ENCODE peak calls at places on chromosome 22, in five cellular contexts. C is mesendoderm, L is H9, W is IMR-90, G is neuronal stem cell. N is an unnamed sample.
A peak's percentile ranks its signal among the peaks of the same experiment; 100 is the strongest.

GRCh38 chr22:30863161-30863833 is 105.3 kb downstream of the MORC2 start:
- DNase-seq in L (peak; percentile 52), W (peak; percentile 21), G (no peak), C (peak; percentile 65), N (peak; percentile 52)

GRCh38 chr22:24805790-24806662 is at the start of gene SGSM1:
- DNase-seq in G (peak; percentile 82), W (peak; percentile 27), C (peak; percentile 93), L (peak; percentile 89), N (peak; percentile 91)

GRCh38 chr22:41382098-41382578 is 396 bp downstream of the TEF start:
- DNase-seq in G (no peak), C (no peak), L (no peak), W (no peak), N (no peak)

GRCh38 chr22:44132724-44133123 is 48.0 kb upstream of the PARVG start:
- DNase-seq in C (peak; percentile 49), G (no peak), W (no peak), L (peak; percentile 63), N (no peak)

GRCh38 chr22:19977296-19978243 is 36.0 kb upstream of the TXNRD2 start:
- DNase-seq in L (no peak), W (no peak), C (no peak), G (no peak), N (no peak)

GRCh38 chr22:37491559-37492427 is 5.6 kb upstream of the MFNG start:
- DNase-seq in C (no peak), L (no peak), W (no peak), G (no peak), N (no peak)

GRCh38 chr22:22404598-22405284 is 103.8 kb downstream of the ZNF280B start:
- DNase-seq in G (no peak), L (peak; percentile 15), W (no peak), C (no peak), N (no peak)

GRCh38 chr22:20533095-20533878 is 25.9 kb downstream of the MED15 start:
- DNase-seq in G (no peak), W (no peak), L (no peak), C (no peak), N (no peak)

GRCh38 chr22:48257690-48258065 is 1495.2 kb downstream of the TBC1D22A start:
- DNase-seq in L (no peak), C (peak; percentile 11), W (no peak), G (no peak), N (no peak)

GRCh38 chr22:30605449-30606110 is 1.4 kb upstream of the TCN2 start:
- DNase-seq in W (peak; percentile 25), G (no peak), C (peak; percentile 54), L (peak; percentile 60), N (peak; percentile 63)

GRCh38 chr22:20157416-20158183 is 6.7 kb upstream of the CCDC188 start:
- DNase-seq in W (no peak), L (no peak), C (no peak), G (no peak), N (no peak)

GRCh38 chr22:36153756-36154155 is 6.8 kb downstream of the APOL3 start:
- DNase-seq in W (no peak), L (no peak), G (no peak), C (no peak), N (no peak)

GRCh38 chr22:22508274-22509176 is at the start of gene ZNF280B:
- DNase-seq in G (peak; percentile 76), W (peak; percentile 79), C (peak; percentile 90), L (peak; percentile 90), N (peak; percentile 92)

GRCh38 chr22:32103648-32104326 is 55.3 kb downstream of the C22orf42 start:
- DNase-seq in L (no peak), G (no peak), W (peak; percentile 3), C (no peak), N (no peak)

GRCh38 chr22:47066616-47066905 is 304.1 kb downstream of the TBC1D22A start:
- DNase-seq in G (no peak), C (no peak), L (peak; percentile 13), W (no peak), N (no peak)

GRCh38 chr22:47914481-47915097 is 1152.1 kb downstream of the TBC1D22A start:
- DNase-seq in L (no peak), W (no peak), G (no peak), C (no peak), N (no peak)

GRCh38 chr22:44127353-44127752 is 53.4 kb upstream of the PARVG start:
- DNase-seq in G (no peak), W (no peak), L (no peak), C (no peak), N (no peak)

GRCh38 chr22:24843048-24843447 is 37.0 kb downstream of the SGSM1 start:
- DNase-seq in W (no peak), C (no peak), G (no peak), L (no peak), N (no peak)

GRCh38 chr22:24434472-24435322 is 7.3 kb downstream of the ADORA2A start:
- DNase-seq in C (no peak), L (no peak), G (no peak), W (no peak), N (no peak)

GRCh38 chr22:19367763-19368367 is 63.7 kb downstream of the HIRA start:
- DNase-seq in C (no peak), G (no peak), W (no peak), L (no peak), N (no peak)

GRCh38 chr22:19766506-19767426 is 6.2 kb downstream of the TBX1 start:
- DNase-seq in W (no peak), G (no peak), C (peak; percentile 71), L (peak; percentile 68), N (peak; percentile 87)

GRCh38 chr22:37089451-37089850 is 20.1 kb downstream of the TMPRSS6 start:
- DNase-seq in L (no peak), G (no peak), W (peak; percentile 5), C (no peak), N (no peak)

GRCh38 chr22:38031491-38031890 is 25.7 kb upstream of the PICK1 start:
- DNase-seq in W (no peak), G (no peak), L (no peak), C (no peak), N (no peak)

GRCh38 chr22:47333625-47334024 is 571.2 kb downstream of the TBC1D22A start:
- DNase-seq in L (no peak), W (peak; percentile 71), G (no peak), C (no peak), N (no peak)

DNA sequence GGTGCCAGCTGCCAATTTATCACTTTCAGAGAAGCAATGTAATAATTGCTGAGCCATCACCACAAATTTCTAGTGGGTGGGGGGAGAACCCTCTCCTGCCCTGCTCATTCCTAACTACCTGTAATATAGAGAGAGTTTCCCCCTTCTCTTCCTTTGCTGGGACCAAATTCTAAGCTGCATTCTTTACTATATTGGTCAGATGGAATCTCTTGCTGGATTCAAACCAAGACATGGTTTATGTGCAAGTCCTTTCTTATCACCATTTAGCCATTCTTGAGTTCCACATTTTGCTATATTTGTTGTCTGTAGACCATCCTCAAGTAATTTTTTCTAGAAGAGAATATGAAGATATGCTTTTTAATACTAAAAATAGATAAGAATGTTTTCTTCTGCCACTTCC is 452.1 kb downstream of the MN1 start:
- DNase-seq in L (no peak), C (no peak), G (no peak), W (peak; percentile 47), N (no peak)
- H2AK5ac ChIP-seq in L (no peak overlapping the region), C (no peak overlapping the region), G (no peak overlapping the region), W (no peak overlapping the region), N (no peak overlapping the region)

DNA sequence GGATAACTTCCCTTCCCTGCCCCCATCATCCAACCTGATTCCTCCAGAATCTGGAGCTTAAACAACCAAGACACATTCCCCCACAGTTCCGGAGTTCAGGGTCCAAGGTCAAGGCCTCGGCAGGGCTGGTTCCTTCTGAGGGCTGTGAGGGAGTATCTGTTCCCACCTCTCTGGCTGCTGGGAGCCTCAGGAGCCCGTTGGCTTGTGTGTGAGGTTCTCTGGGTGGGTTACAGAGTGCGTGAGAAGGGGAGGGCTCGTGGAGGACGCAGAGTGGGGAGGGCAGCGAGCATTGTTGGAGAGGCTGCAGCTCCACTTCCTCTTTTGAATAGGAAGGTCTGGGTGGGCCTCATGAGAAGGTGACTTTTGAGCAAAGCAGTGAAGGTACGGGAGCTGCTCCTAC is 8.5 kb downstream of the SERHL2 start:
- DNase-seq in L (no peak), W (no peak), G (no peak), C (peak; percentile 36), N (no peak)
- H3K4me2 ChIP-seq in L (no peak overlapping the region), W (no peak overlapping the region), G (no peak overlapping the region), C (no peak overlapping the region), N (no peak overlapping the region)

DNA sequence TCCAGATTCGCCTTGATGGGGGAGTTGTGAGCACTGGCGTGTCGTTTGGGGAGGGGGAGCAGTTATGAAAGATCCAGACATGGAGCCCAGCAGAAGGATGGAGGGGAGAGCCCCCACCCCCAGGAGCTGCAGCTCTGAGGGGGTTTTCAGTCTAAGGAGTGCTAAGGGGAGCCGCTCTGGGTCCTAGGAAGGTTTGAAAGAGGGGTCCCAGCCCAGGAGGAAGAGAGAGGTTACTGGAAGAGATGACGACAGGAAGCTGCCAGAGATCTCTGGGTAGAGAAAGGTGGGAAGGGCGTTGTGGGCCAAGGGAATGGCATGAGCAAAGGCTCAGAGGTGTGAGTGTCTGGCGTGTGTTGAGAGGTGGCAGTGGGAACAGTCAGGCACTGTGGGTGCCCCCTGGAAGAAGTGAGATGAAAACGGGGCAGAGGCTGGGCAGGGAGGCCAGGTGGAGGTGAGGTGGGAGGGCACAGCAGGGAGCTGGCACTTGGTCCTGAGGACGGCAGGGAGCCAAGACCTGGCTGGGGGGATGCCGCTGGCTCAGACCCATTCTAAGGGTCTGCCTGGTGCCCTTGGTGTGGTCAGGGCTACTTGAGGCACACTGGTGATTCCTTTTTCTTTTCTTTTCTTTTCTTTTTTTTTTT is 1.8 kb downstream of the MGAT3 start:
- DNase-seq in C (no peak), L (no peak), G (no peak), W (no peak), N (no peak)
- H2AK5ac ChIP-seq in C (peak overlapping the region; percentile 57), L (no peak overlapping the region), G (peak overlapping the region; percentile 72), W (no peak overlapping the region), N (peak overlapping the region; percentile 90)

DNA sequence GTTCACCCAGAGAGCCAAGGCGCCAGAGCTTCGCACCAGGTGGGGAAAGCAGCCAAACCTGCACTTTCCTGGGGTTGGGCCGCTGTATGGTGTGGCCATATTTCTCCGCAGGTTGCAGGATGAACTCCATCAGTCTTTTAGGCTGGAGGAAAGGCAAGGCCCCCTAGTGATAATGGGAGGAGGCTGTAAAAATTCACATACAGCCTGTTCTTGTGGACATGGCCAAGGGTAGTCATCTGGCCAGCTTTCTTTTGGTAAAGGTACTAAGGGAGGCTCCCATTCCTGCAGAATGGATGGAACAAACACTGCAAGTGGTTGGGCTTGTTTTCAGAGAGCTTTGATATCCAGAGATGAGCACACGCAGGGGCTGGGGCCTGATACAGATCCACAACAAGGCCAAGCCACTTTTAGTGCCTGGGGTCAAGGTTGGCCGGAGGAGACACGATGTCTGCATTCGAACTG is 29.6 kb downstream of the C22orf31 start:
- DNase-seq in L (no peak), G (no peak), C (peak; percentile 75), W (no peak), N (no peak)
- H3K4me2 ChIP-seq in L (peak overlapping the region; percentile 60), G (no peak overlapping the region), C (no peak overlapping the region), W (peak overlapping the region; percentile 66), N (peak overlapping the region; percentile 80)

GRCh38 chr22:49948958-49949913 is 11.3 kb upstream of the PIM3 start:
- DNase-seq in W (no peak), G (no peak), C (no peak), L (no peak), N (no peak)
- H2AK5ac ChIP-seq in W (peak overlapping the region; percentile 44), G (peak overlapping the region; percentile 99), C (no peak overlapping the region), L (no peak overlapping the region), N (no peak overlapping the region)

N was measured in H1.